ENCODE peak calls at places on chromosomes 5 and 9, in ten cellular contexts. S is EH; K is stimulated activated CD8-positive, alpha-beta memory T cell treated with anti-CD3 and anti-CD28 coated beads, Interleukin-2, amount 100 ng/mL, for 48 hours; Z is frontal cortex; X is H7; I is HEK293T; Y is GM12865; G is activated CD8-positive, alpha-beta memory T cell treated with anti-CD3 and anti-CD28 coated beads for 48 hours; R is activated CD4-positive, CD25-positive, alpha-beta regulatory T cell; U is lower lobe of right lung. P is an unnamed sample.

GRCh38 chr5:5424736-5425135 is 2.3 kb downstream of the ICE1 start:
- DNase-seq in S (no peak), K (no peak), Z (no peak), X (no peak), I (no peak), Y (no peak), G (no peak), R (no peak), U (no peak), P (no peak)

GRCh38 chr9:133901184-133901835 is 90.8 kb downstream of the VAV2 start:
- DNase-seq in S (no peak), K (no peak), Z (no peak), X (no peak), I (no peak), Y (peak; percentile 38), G (no peak), R (no peak), U (no peak), P (no peak)

GRCh38 chr5:156981481-156981880 is 18.5 kb upstream of the TIMD4 start:
- DNase-seq in S (no peak), K (no peak), Z (no peak), X (no peak), I (no peak), Y (no peak), G (no peak), R (no peak), U (no peak), P (no peak)

GRCh38 chr5:30279237-30279636 is 914.2 kb upstream of the CDH6 start:
- DNase-seq in S (peak; percentile 0), K (no peak), Z (no peak), X (no peak), I (no peak), Y (no peak), G (no peak), R (no peak), U (no peak), P (no peak)

GRCh38 chr5:76274566-76274965 is 128.5 kb upstream of the IQGAP2 start:
- DNase-seq in S (no peak), K (no peak), Z (no peak), X (no peak), I (no peak), Y (no peak), G (no peak), R (no peak), U (no peak), P (no peak)

GRCh38 chr9:120841930-120842684 is 615 bp downstream of the PSMD5 start:
- DNase-seq in S (peak; percentile 42), K (no peak), Z (no peak), X (peak; percentile 23), I (no peak), Y (no peak), G (peak; percentile 14), R (no peak), U (no peak), P (no peak)

GRCh38 chr9:107684224-107684623 is 194.7 kb upstream of the KLF4 start:
- DNase-seq in S (peak; percentile 18), K (no peak), Z (no peak), X (no peak), I (no peak), Y (no peak), G (no peak), R (no peak), U (no peak), P (no peak)

GRCh38 chr9:127455299-127455992 is 4.1 kb downstream of the LRSAM1 start:
- DNase-seq in S (peak; percentile 26), K (no peak), Z (no peak), X (peak; percentile 68), I (no peak), Y (peak; percentile 30), G (no peak), R (no peak), U (peak; percentile 59), P (no peak)

GRCh38 chr5:126659805-126660483 is 59.2 kb downstream of the PHAX start:
- DNase-seq in S (no peak), K (no peak), Z (no peak), X (no peak), I (no peak), Y (peak; percentile 21), G (no peak), R (no peak), U (no peak), P (no peak)

GRCh38 chr5:126579716-126580115 is 15.3 kb downstream of the ALDH7A1 start:
- DNase-seq in S (no peak), K (no peak), Z (no peak), X (no peak), I (no peak), Y (no peak), G (no peak), R (no peak), U (no peak), P (no peak)

GRCh38 chr5:147949711-147950573 is 43.6 kb upstream of the C5orf46 start:
- DNase-seq in S (peak; percentile 47), K (no peak), Z (peak; percentile 45), X (peak; percentile 51), I (peak; percentile 32), Y (peak; percentile 35), G (no peak), R (no peak), U (no peak), P (no peak)

GRCh38 chr5:137164961-137165360 is 334.2 kb downstream of the SPOCK1 start:
- DNase-seq in S (peak; percentile 9), K (no peak), Z (no peak), X (no peak), I (no peak), Y (no peak), G (no peak), R (no peak), U (no peak), P (no peak)

GRCh38 chr5:142821733-142822487 is 51.7 kb downstream of the ARHGAP26 start:
- DNase-seq in S (peak; percentile 92), K (no peak), Z (peak; percentile 32), X (no peak), I (no peak), Y (no peak), G (no peak), R (no peak), U (no peak), P (no peak)

GRCh38 chr5:137632716-137633115 is 103.2 kb downstream of the KLHL3 start:
- DNase-seq in S (no peak), K (no peak), Z (no peak), X (no peak), I (no peak), Y (no peak), G (no peak), R (no peak), U (no peak), P (no peak)

GRCh38 chr5:16536246-16536645 is 70.6 kb upstream of the ZNF622 start:
- DNase-seq in S (peak; percentile 35), K (no peak), Z (no peak), X (no peak), I (no peak), Y (no peak), G (no peak), R (no peak), U (no peak), P (no peak)

GRCh38 chr5:56465757-56466127 is 232.6 kb upstream of the ANKRD55 start:
- DNase-seq in S (peak; percentile 8), K (no peak), Z (no peak), X (no peak), I (no peak), Y (no peak), G (no peak), R (no peak), U (no peak), P (no peak)

GRCh38 chr5:68396722-68397121 is 181.2 kb downstream of the PIK3R1 start:
- DNase-seq in S (no peak), K (no peak), Z (no peak), X (no peak), I (no peak), Y (no peak), G (no peak), R (no peak), U (no peak), P (no peak)

GRCh38 chr9:88342246-88342645 is 46.0 kb upstream of the SPIN1 start:
- DNase-seq in S (peak; percentile 36), K (no peak), Z (no peak), X (no peak), I (no peak), Y (no peak), G (no peak), R (no peak), U (no peak), P (no peak)

GRCh38 chr5:179454354-179454753 is 96.0 kb upstream of the RUFY1 start:
- DNase-seq in S (no peak), K (no peak), Z (no peak), X (no peak), I (no peak), Y (no peak), G (no peak), R (no peak), U (no peak), P (no peak)

GRCh38 chr5:109312695-109313094 is 97.1 kb downstream of the PJA2 start:
- DNase-seq in S (no peak), K (no peak), Z (no peak), X (no peak), I (no peak), Y (no peak), G (no peak), R (no peak), U (no peak), P (no peak)

GRCh38 chr9:33139421-33140228 is 27.5 kb downstream of the B4GALT1 start:
- DNase-seq in S (peak; percentile 88), K (no peak), Z (peak; percentile 34), X (peak; percentile 63), I (peak; percentile 32), Y (no peak), G (no peak), R (no peak), U (peak; percentile 59), P (no peak)

GRCh38 chr5:124176692-124177091 is 569.7 kb downstream of the ZNF608 start:
- DNase-seq in S (no peak), K (no peak), Z (no peak), X (no peak), I (no peak), Y (no peak), G (no peak), R (no peak), U (no peak), P (no peak)

GRCh38 chr5:83097582-83098265 is 20.4 kb downstream of the XRCC4 start:
- DNase-seq in S (peak; percentile 71), K (no peak), Z (no peak), X (no peak), I (no peak), Y (peak; percentile 16), G (no peak), R (no peak), U (no peak), P (no peak)

GRCh38 chr5:178630475-178630930 is 3.7 kb upstream of the CLK4 start:
- DNase-seq in S (peak; percentile 24), K (no peak), Z (no peak), X (no peak), I (no peak), Y (no peak), G (no peak), R (no peak), U (no peak), P (no peak)

P was measured in mesothelial cell of epicardium.